ENCODE peak calls at places on chromosome 18, in seven cellular contexts. One of them, this sample, is unnamed.
A peak's percentile ranks its signal among the peaks of the same experiment; 100 is the strongest.

GRCh38 chr18:57738078-57738477 is 65.0 kb downstream of the ATP8B1 start:
- DNase-seq in GM13977: no peak
- DNase-seq in HFFc6: no peak
- DNase-seq in A172: no peak
- DNase-seq in B cell: no peak
- DNase-seq in GM06990: no peak
- DNase-seq in T-helper 9 cell: no peak
- DNase-seq in this sample: no peak

GRCh38 chr18:49368876-49369440 is 91.5 kb downstream of the DYM start:
- DNase-seq in GM13977: no peak
- DNase-seq in HFFc6: no peak
- DNase-seq in A172: no peak
- DNase-seq in B cell: no peak
- DNase-seq in GM06990: no peak
- DNase-seq in T-helper 9 cell: no peak
- DNase-seq in this sample: no peak

GRCh38 chr18:22983175-22983574 is 50.0 kb downstream of the RBBP8 start:
- DNase-seq in GM13977: no peak
- DNase-seq in HFFc6: peak; percentile 46
- DNase-seq in A172: peak; percentile 21
- DNase-seq in B cell: no peak
- DNase-seq in GM06990: peak; percentile 10
- DNase-seq in T-helper 9 cell: no peak
- DNase-seq in this sample: no peak

GRCh38 chr18:54931152-54931551 is 28.1 kb downstream of the CCDC68 start:
- DNase-seq in GM13977: no peak
- DNase-seq in HFFc6: no peak
- DNase-seq in A172: no peak
- DNase-seq in B cell: no peak
- DNase-seq in GM06990: no peak
- DNase-seq in T-helper 9 cell: no peak
- DNase-seq in this sample: no peak

GRCh38 chr18:23354625-23355024 is 98.5 kb upstream of the RIOK3 start:
- DNase-seq in GM13977: no peak
- DNase-seq in HFFc6: peak; percentile 32
- DNase-seq in A172: peak; percentile 79
- DNase-seq in B cell: no peak
- DNase-seq in GM06990: no peak
- DNase-seq in T-helper 9 cell: no peak
- DNase-seq in this sample: no peak

GRCh38 chr18:24503182-24503581 is 42.7 kb downstream of the HRH4 start:
- DNase-seq in GM13977: no peak
- DNase-seq in HFFc6: no peak
- DNase-seq in A172: no peak
- DNase-seq in B cell: no peak
- DNase-seq in GM06990: no peak
- DNase-seq in T-helper 9 cell: no peak
- DNase-seq in this sample: no peak

GRCh38 chr18:48921305-48922202 is 29.2 kb downstream of the SMAD7 start:
- DNase-seq in GM13977: no peak
- DNase-seq in HFFc6: no peak
- DNase-seq in A172: no peak
- DNase-seq in B cell: no peak
- DNase-seq in GM06990: no peak
- DNase-seq in T-helper 9 cell: no peak
- DNase-seq in this sample: no peak

GRCh38 chr18:9827856-9828793 is 57.6 kb upstream of the TXNDC2 start:
- DNase-seq in GM13977: no peak
- DNase-seq in HFFc6: peak; percentile 98
- DNase-seq in A172: peak; percentile 98
- DNase-seq in B cell: no peak
- DNase-seq in GM06990: no peak
- DNase-seq in T-helper 9 cell: no peak
- DNase-seq in this sample: no peak

GRCh38 chr18:36775396-36775795 is 53.4 kb downstream of the TPGS2 start:
- DNase-seq in GM13977: no peak
- DNase-seq in HFFc6: no peak
- DNase-seq in A172: peak; percentile 31
- DNase-seq in B cell: no peak
- DNase-seq in GM06990: no peak
- DNase-seq in T-helper 9 cell: no peak
- DNase-seq in this sample: no peak

This sample was measured in T-cell.